ENCODE peak calls at places on chromosomes 7 and 10, in four cellular contexts. R, V, X and M are unnamed samples.

GRCh38 chr7:23335621-23336020 is 36.5 kb downstream of the MALSU1 start:
- DNase-seq in R (no peak), V (no peak), X (no peak), M (no peak)

GRCh38 chr10:14571866-14572507 is 202.7 kb downstream of the FAM107B start:
- DNase-seq in R (peak), V (no peak), X (peak), M (peak)

GRCh38 chr7:44052771-44053365 is 8.4 kb downstream of the DBNL start:
- DNase-seq in R (no peak), V (no peak), X (no peak), M (no peak)

GRCh38 chr10:29980084-29980483 is 79.3 kb downstream of the JCAD start:
- DNase-seq in R (no peak), V (no peak), X (peak), M (no peak)

GRCh38 chr7:14800664-14801063 is 101.9 kb downstream of the DGKB start:
- DNase-seq in R (no peak), V (no peak), X (no peak), M (no peak)

GRCh38 chr10:44010873-44011602 is 362.4 kb upstream of the ZNF32 start:
- DNase-seq in R (no peak), V (peak), X (no peak), M (peak)

GRCh38 chr7:590731-591551 is 71.3 kb upstream of the PDGFA start:
- DNase-seq in R (no peak), V (no peak), X (no peak), M (no peak)

GRCh38 chr7:132869166-132869861 is 212.6 kb downstream of the CHCHD3 start:
- DNase-seq in R (no peak), V (peak), X (no peak), M (no peak)

GRCh38 chr7:7201583-7202374 is 19.4 kb downstream of the C1GALT1 start:
- DNase-seq in R (peak), V (no peak), X (no peak), M (peak)

GRCh38 chr10:129963076-129963830 is 821 bp downstream of the EBF3 start:
- DNase-seq in R (no peak), V (no peak), X (no peak), M (no peak)

GRCh38 chr10:114706458-114707055 is 48.5 kb upstream of the ABLIM1 start:
- DNase-seq in R (no peak), V (no peak), X (no peak), M (no peak)

GRCh38 chr10:43307306-43307705 is 40.4 kb upstream of the RASGEF1A start:
- DNase-seq in R (no peak), V (no peak), X (no peak), M (no peak)

GRCh38 chr7:45920543-45921380 is at the start of gene IGFBP3:
- DNase-seq in R (peak), V (no peak), X (peak), M (peak)

GRCh38 chr7:200290-200689 is 7.9 kb downstream of the FAM20C start:
- DNase-seq in R (no peak), V (peak), X (no peak), M (no peak)

GRCh38 chr10:45379891-45380540 is 6.0 kb downstream of the ALOX5 start:
- DNase-seq in R (no peak), V (peak), X (no peak), M (no peak)

GRCh38 chr7:84083846-84084245 is 110.7 kb downstream of the SEMA3A start:
- DNase-seq in R (no peak), V (no peak), X (no peak), M (no peak)

GRCh38 chr7:30655096-30655970 is 26.9 kb downstream of the CRHR2 start:
- DNase-seq in R (no peak), V (no peak), X (no peak), M (no peak)

GRCh38 chr10:60238408-60239100 is 151.1 kb downstream of the ANK3 start:
- DNase-seq in R (no peak), V (peak), X (peak), M (peak)

GRCh38 chr10:60390224-60390626 is 550 bp upstream of the ANK3 start:
- DNase-seq in R (no peak), V (no peak), X (no peak), M (no peak)

GRCh38 chr7:98745722-98746318 is 124.0 kb downstream of the TMEM130 start:
- DNase-seq in R (peak), V (peak), X (peak), M (peak)

GRCh38 chr10:79431891-79432831 is 13.3 kb downstream of the ZCCHC24 start:
- DNase-seq in R (no peak), V (no peak), X (no peak), M (no peak)

GRCh38 chr10:80275756-80276155 is 13.7 kb downstream of the MAT1A start:
- DNase-seq in R (no peak), V (no peak), X (no peak), M (no peak)

GRCh38 chr10:14658331-14659122 is 116.2 kb downstream of the FAM107B start:
- DNase-seq in R (no peak), V (no peak), X (peak), M (no peak)

GRCh38 chr7:46518713-46519112 is 597.6 kb upstream of the IGFBP3 start:
- DNase-seq in R (no peak), V (no peak), X (no peak), M (no peak)

GRCh38 chr7:32108651-32109050 is 38.4 kb upstream of the PDE1C start:
- DNase-seq in R (no peak), V (no peak), X (no peak), M (no peak)

GRCh38 chr7:128407751-128408708 is 1.8 kb downstream of the IMPDH1 start:
- DNase-seq in R (no peak), V (no peak), X (no peak), M (no peak)

GRCh38 chr10:77168161-77168560 is 469.4 kb downstream of the KCNMA1 start:
- DNase-seq in R (no peak), V (no peak), X (no peak), M (no peak)

GRCh38 chr7:105011771-105012502 is 2.1 kb upstream of the KMT2E start:
- DNase-seq in R (peak), V (no peak), X (no peak), M (peak)

GRCh38 chr10:98967601-98968000 is 268.1 kb downstream of the HPSE2 start:
- DNase-seq in R (no peak), V (no peak), X (peak), M (no peak)

GRCh38 chr7:90599892-90600555 is 3.9 kb downstream of the CDK14 start:
- DNase-seq in R (no peak), V (peak), X (no peak), M (no peak)

GRCh38 chr7:114793155-114793849 is 128.6 kb upstream of the MDFIC start:
- DNase-seq in R (no peak), V (no peak), X (no peak), M (no peak)

GRCh38 chr7:25215694-25216335 is 12.5 kb downstream of the NPVF start:
- DNase-seq in R (no peak), V (no peak), X (no peak), M (no peak)

GRCh38 chr10:86657396-86658011 is 3.2 kb downstream of the OPN4 start:
- DNase-seq in R (no peak), V (no peak), X (no peak), M (no peak)

GRCh38 chr10:16777473-16778370 is 39.5 kb downstream of the RSU1 start:
- DNase-seq in R (no peak), V (peak), X (peak), M (peak)

GRCh38 chr7:2452074-2452507 is 24.1 kb downstream of the GRIFIN start:
- DNase-seq in R (no peak), V (no peak), X (no peak), M (no peak)

GRCh38 chr10:131424836-131425506 is 113.5 kb upstream of the TCERG1L start:
- DNase-seq in R (no peak), V (no peak), X (no peak), M (no peak)

GRCh38 chr10:113474756-113475155 is 78.1 kb upstream of the HABP2 start:
- DNase-seq in R (no peak), V (no peak), X (no peak), M (no peak)

GRCh38 chr7:32890553-32891045 is 961 bp downstream of the KBTBD2 start:
- DNase-seq in R (peak), V (peak), X (peak), M (peak)

GRCh38 chr7:69192134-69192533 is 406.1 kb upstream of the AUTS2 start:
- DNase-seq in R (no peak), V (peak), X (no peak), M (no peak)

GRCh38 chr10:75754096-75754495 is 322.7 kb downstream of the LRMDA start:
- DNase-seq in R (no peak), V (no peak), X (no peak), M (no peak)

GRCh38 chr10:75746356-75746755 is 314.9 kb downstream of the LRMDA start:
- DNase-seq in R (no peak), V (no peak), X (no peak), M (no peak)

GRCh38 chr10:75755528-75755927 is 324.1 kb downstream of the LRMDA start:
- DNase-seq in R (no peak), V (no peak), X (no peak), M (no peak)

GRCh38 chr10:75751232-75751631 is 319.8 kb downstream of the LRMDA start:
- DNase-seq in R (no peak), V (no peak), X (no peak), M (no peak)
- H3K4me3 ChIP-seq in R (no peak), V (no peak), X (no peak), M (no peak)

GRCh38 chr10:69408318-69409175 is 8.2 kb downstream of the TACR2 start:
- DNase-seq in R (peak), V (peak), X (peak), M (peak)
- H3K4me3 ChIP-seq in R (peak), V (peak), X (peak), M (peak)

GRCh38 chr10:110965216-110965615 is 45.8 kb downstream of the SHOC2 start:
- DNase-seq in R (no peak), V (no peak), X (no peak), M (no peak)
- H3K4me3 ChIP-seq in R (no peak), V (no peak), X (no peak), M (no peak)

GRCh38 chr10:88091490-88092061 is 228.2 kb downstream of the PTEN start:
- DNase-seq in R (peak), V (peak), X (no peak), M (peak)
- H3K4me3 ChIP-seq in R (no peak), V (no peak), X (no peak), M (no peak)